ENCODE peak calls at places on chromosome 11, in five cellular contexts. F is mammary epithelial cell; S is lung; J is endodermal cell; O is CD8-positive, alpha-beta memory T cell. W is an unnamed sample. For H3K27me3, the result is how much of the 10 kb centered on the place peaks cover.

GRCh38 chr11:101862410-101863233 is 52.2 kb upstream of the CEP126 start:
- DNase-seq in S (no peak), O (no peak), F (peak), J (peak), W (no peak)

GRCh38 chr11:100866453-100866852 is 179.4 kb downstream of the ARHGAP42 start:
- DNase-seq in J (no peak), S (no peak), O (no peak), F (no peak), W (no peak)

GRCh38 chr11:2836335-2837095 is 49.1 kb downstream of the CDKN1C start:
- DNase-seq in S (no peak), F (no peak), O (no peak), J (no peak), W (no peak)

GRCh38 chr11:131579932-131580387 is 209.5 kb downstream of the NTM start:
- DNase-seq in J (peak), S (no peak), O (no peak), F (peak), W (no peak)

GRCh38 chr11:82927264-82927880 is 25.8 kb downstream of the DDIAS start:
- DNase-seq in J (no peak), F (peak), O (peak), S (no peak), W (peak)

GRCh38 chr11:65506770-65507485 is 8.1 kb downstream of the MALAT1 start:
- DNase-seq in J (peak), S (no peak), O (peak), F (no peak), W (peak)

GRCh38 chr11:105297463-105297862 is 157.9 kb upstream of the CARD18 start:
- DNase-seq in J (no peak), O (no peak), F (peak), S (no peak), W (no peak)

GRCh38 chr11:93348931-93349330 is 18.4 kb downstream of the DEUP1 start:
- DNase-seq in S (no peak), F (no peak), J (no peak), O (no peak), W (no peak)

GRCh38 chr11:92225563-92226308 is 1.1 kb downstream of the FAT3 start:
- DNase-seq in J (peak), S (no peak), F (peak), O (no peak), W (no peak)

GRCh38 chr11:3127706-3128355 is 37.3 kb downstream of the OSBPL5 start:
- DNase-seq in J (no peak), S (no peak), F (no peak), O (no peak), W (no peak)

GRCh38 chr11:123575441-123575840 is 79.0 kb downstream of the SCN3B start:
- DNase-seq in S (no peak), O (no peak), F (no peak), J (no peak), W (no peak)

GRCh38 chr11:44985721-44986120 is 35.0 kb upstream of the TP53I11 start:
- DNase-seq in J (no peak), S (no peak), F (no peak), O (no peak), W (no peak)

GRCh38 chr11:63843042-63843441 is 4.1 kb downstream of the MARK2 start:
- DNase-seq in J (no peak), S (no peak), F (no peak), O (no peak), W (no peak)

GRCh38 chr11:121066623-121067022 is 34.4 kb upstream of the TECTA start:
- DNase-seq in O (no peak), J (no peak), S (no peak), F (no peak), W (no peak)

GRCh38 chr11:75492181-75492820 is 33.4 kb downstream of the GDPD5 start:
- DNase-seq in F (peak), O (peak), J (peak), S (no peak), W (no peak)

GRCh38 chr11:69891421-69892236 is 72.4 kb upstream of the FGF3 start:
- DNase-seq in J (no peak), O (no peak), S (no peak), F (no peak), W (no peak)

GRCh38 chr11:128462189-128462588 is 125.2 kb downstream of the ETS1 start:
- DNase-seq in F (no peak), O (no peak), S (no peak), J (no peak), W (no peak)

GRCh38 chr11:14372011-14372410 is 13.0 kb upstream of the RRAS2 start:
- DNase-seq in F (no peak), S (no peak), O (no peak), J (peak), W (no peak)

GRCh38 chr11:69702239-69702668 is 1.6 kb downstream of the FGF19 start:
- DNase-seq in J (peak), O (no peak), F (no peak), S (no peak), W (no peak)

GRCh38 chr11:109865558-109866186 is 227.5 kb upstream of the ZC3H12C start:
- DNase-seq in O (no peak), F (peak), S (no peak), J (peak), W (no peak)

GRCh38 chr11:59668188-59668949 is 468 bp downstream of the PATL1 start:
- DNase-seq in F (peak), O (no peak), S (peak), J (peak), W (no peak)

GRCh38 chr11:81036168-81036870 is 1595.5 kb upstream of the TENM4 start:
- DNase-seq in J (no peak), O (no peak), F (no peak), S (no peak), W (no peak)

GRCh38 chr11:124732230-124732629 is 7.5 kb upstream of the NRGN start:
- DNase-seq in F (no peak), O (no peak), J (no peak), S (no peak), W (no peak)

GRCh38 chr11:2599561-2600189 is 100.1 kb downstream of the KCNQ1OT1 start:
- DNase-seq in O (no peak), S (no peak), J (peak), F (no peak), W (no peak)

GRCh38 chr11:24747275-24748251 is 250.7 kb downstream of the LUZP2 start:
- DNase-seq in J (no peak), S (no peak), F (no peak), O (no peak), W (no peak)

DNA sequence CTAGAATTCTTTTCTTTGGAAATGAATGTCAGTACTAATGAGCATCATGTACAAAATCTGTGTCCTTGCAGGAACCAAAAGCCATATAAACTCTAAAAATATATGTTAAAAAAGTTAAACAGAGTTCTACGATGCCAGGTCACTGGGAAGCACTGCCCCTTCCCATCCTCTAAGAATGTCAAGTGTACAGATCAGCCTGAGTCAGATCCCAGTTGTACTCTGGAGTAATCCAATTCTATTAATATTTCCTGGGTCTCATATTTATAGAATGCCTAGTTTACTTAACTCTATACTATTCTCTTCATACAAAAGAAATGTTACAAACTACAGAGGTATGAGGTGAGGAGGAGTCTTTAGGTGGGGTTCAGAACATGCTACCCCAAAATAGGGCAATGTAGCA is 460.1 kb downstream of the DLG2 start:
- DNase-seq in J (no peak), O (no peak), F (no peak), S (no peak), W (no peak)
- H3K27ac ChIP-seq in J (no peak), O (no peak), F (no peak), S (no peak), W (no peak)

GRCh38 chr11:10452211-10452767 is 2.8 kb upstream of the AMPD3 start:
- DNase-seq in J (peak), F (no peak), S (no peak), O (no peak), W (no peak)
- H3K4me3 ChIP-seq in J (no peak), F (no peak), S (no peak), O (no peak), W (no peak)

DNA sequence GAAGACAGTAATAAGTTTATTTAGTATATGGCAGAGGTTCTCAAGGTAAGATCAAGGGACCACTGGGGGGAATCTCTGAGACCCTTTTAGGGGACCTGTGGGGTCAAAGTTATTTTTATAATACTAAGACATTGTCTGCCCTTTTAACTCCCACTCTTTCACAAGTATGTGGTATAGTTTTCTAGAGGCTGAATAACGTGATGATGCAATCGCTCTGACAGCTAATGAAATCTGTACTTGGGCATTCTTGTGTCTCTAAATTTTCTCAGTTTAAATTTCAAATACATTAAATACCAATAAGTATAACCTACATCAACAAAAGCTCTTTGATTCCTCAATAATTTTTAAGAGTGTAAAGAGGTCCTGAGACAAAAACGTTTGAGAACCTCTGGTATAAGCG is 147.9 kb downstream of the ATG16L2 start:
- DNase-seq in O (no peak), J (no peak), S (no peak), F (no peak), W (no peak)
- H3K27me3 ChIP-seq in O (under half), J (under half), S (under half), F (under half), W (under half)

DNA sequence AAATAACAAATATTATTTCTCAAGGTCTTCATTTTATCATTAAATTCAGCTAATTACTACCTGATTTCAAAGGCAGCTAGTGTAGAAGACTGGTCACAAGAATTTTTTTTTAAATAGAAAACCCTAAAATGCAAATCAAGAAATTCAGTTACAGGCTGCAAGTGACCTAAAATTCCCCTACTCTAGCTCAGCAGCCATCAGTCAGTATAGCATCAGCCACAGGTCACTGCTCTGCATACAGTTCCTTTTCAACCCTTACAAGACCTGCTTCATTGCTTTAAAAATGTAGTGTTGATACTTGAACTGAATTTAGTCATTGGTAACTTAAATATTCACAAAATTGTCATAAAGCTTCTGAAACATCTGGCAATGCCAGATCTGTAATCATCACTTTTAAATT is 9.5 kb upstream of the B3GNT6 start:
- DNase-seq in O (no peak), S (no peak), J (no peak), F (no peak), W (no peak)
- H3K27ac ChIP-seq in O (no peak), S (no peak), J (no peak), F (no peak), W (no peak)

GRCh38 chr11:6656936-6657335 is 1.3 kb upstream of the DCHS1 start:
- DNase-seq in J (no peak), F (no peak), O (no peak), S (no peak), W (no peak)
- H3K4me3 ChIP-seq in J (peak), F (no peak), O (no peak), S (no peak), W (no peak)

GRCh38 chr11:721913-722811 is 16.1 kb downstream of the EPS8L2 start:
- DNase-seq in O (peak), J (no peak), S (no peak), F (no peak), W (no peak)
- H3K27me3 ChIP-seq in O (under half), J (under half), S (under half), F (under half), W (under half)

GRCh38 chr11:9719949-9720646 is 56.2 kb downstream of the SWAP70 start:
- DNase-seq in J (no peak), S (no peak), O (no peak), F (no peak), W (no peak)

GRCh38 chr11:9728058-9728457 is 64.2 kb downstream of the SWAP70 start:
- DNase-seq in S (no peak), J (no peak), O (no peak), F (no peak), W (no peak)

GRCh38 chr11:9726313-9727022 is 62.6 kb downstream of the SWAP70 start:
- DNase-seq in F (peak), S (no peak), O (no peak), J (no peak), W (peak)

GRCh38 chr11:9722023-9722422 is 58.1 kb downstream of the SWAP70 start:
- DNase-seq in J (no peak), S (no peak), F (no peak), O (no peak), W (no peak)

GRCh38 chr11:9722893-9723292 is 59.0 kb downstream of the SWAP70 start:
- DNase-seq in J (no peak), F (no peak), S (no peak), O (no peak), W (no peak)
- H3K27ac ChIP-seq in J (no peak), F (no peak), S (no peak), O (no peak), W (no peak)

DNA sequence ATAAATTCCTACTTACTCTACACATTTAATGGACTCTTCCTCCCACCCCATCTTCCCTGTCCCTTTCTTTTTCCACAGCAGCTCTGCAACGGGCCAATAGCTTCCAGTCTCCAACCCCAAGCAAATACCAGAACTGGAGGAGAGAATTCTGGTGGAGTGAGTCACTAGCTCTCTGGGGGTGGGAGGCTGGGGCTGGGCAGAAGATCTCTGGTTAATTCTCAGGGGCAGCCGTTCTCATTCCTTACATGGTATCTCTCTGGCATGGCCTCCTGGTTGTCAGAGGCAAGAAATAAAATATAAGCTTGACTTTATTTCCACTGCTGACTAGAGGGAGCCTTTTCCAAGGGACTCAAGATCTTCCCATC is 90.4 kb upstream of the PARVA start:
- DNase-seq in J (peak), S (peak), F (peak), O (no peak), W (peak)
- H3K4me3 ChIP-seq in J (no peak), S (no peak), F (no peak), O (no peak), W (peak)

GRCh38 chr11:118155781-118156530 is 3.3 kb upstream of the SCN4B start:
- DNase-seq in J (no peak), F (no peak), S (no peak), O (no peak), W (no peak)
- H3K27me3 ChIP-seq in J (half or more), F (under half), S (under half), O (half or more), W (half or more)